ENCODE peak calls at places on chromosomes 1 and 21, in five cellular contexts. F, A, L, S and X are unnamed samples.

GRCh38 chr1:112515311-112516009 is 6.7 kb downstream of the WNT2B start:
- DNase-seq in L (peak), S (no peak), F (peak), A (no peak), X (no peak)

GRCh38 chr1:10615336-10615735 is 140.6 kb downstream of the PEX14 start:
- DNase-seq in F (no peak), L (no peak), S (no peak), A (no peak), X (no peak)

GRCh38 chr1:154358519-154358918 is 33.2 kb downstream of the ATP8B2 start:
- DNase-seq in L (no peak), F (no peak), A (no peak), S (no peak), X (no peak)

GRCh38 chr1:55654750-55655149 is 439.6 kb upstream of the USP24 start:
- DNase-seq in L (no peak), F (no peak), A (no peak), S (no peak), X (no peak)

GRCh38 chr21:41706263-41706639 is 60.6 kb downstream of the RIPK4 start:
- DNase-seq in S (no peak), L (no peak), A (no peak), F (no peak), X (no peak)

GRCh38 chr1:203268901-203269653 is 36.2 kb upstream of the BTG2 start:
- DNase-seq in S (no peak), L (peak), F (peak), A (no peak), X (peak)

GRCh38 chr1:114319480-114319879 is 165.8 kb upstream of the SYT6 start:
- DNase-seq in L (peak), F (peak), A (no peak), S (no peak), X (no peak)

GRCh38 chr1:202815120-202815519 is 4.4 kb downstream of the PCAT6 start:
- DNase-seq in L (peak), S (no peak), F (no peak), A (no peak), X (no peak)

DNA sequence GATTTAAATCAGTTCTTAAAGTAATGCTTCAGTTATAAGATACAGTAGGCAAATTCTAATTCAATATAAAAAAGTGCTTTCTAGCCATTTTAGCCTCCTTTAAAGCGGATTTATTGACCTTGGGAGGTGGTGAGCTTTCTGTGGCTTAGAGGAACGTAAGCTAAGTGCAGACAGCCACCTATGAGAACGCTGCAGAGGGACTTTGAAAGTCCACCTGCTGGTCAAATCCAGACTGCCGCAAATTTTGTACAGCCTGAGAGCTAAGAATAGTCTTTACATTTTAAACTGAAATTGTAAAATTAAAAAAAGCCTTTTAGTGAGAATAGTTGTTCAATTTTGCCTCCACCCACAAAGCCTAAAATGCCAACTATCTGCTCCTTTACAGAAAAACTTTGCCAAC is 67.0 kb upstream of the SSX2IP start:
- DNase-seq in S (no peak), F (no peak), L (no peak), A (no peak), X (no peak)
- TF ChIP-seq CTCF in S (peak), F (peak), L (no peak), A (no peak), X (peak)

DNA sequence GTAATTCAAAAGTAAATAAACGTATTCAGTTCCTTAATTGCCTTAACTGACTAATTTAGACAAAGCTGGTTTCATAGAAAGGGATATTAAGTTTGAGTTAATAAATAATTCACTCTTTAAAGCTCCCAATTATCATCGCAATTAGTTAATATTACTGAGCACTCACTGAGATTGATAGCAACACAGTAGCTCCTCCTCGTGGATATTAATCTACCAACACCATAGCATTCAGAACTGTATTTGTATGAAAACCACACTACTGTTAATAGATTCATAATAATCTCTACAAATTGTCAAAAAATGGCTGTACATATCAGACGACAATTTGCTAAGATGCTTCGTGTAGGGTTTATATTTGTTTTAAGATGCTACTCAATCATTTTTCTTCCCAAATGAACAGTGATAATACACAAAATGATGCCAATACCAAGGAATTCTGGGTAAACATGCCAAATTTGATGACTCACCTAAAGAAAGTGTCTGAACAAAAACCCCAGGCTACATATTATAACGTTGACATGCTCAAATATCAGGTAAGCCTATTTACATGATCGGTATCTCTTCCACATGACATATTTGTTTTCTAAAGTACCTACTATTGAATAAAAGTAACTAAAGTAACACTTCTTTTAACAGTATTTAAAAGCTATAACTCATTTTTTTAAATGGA is 18.8 kb upstream of the DYNLT5 start:
- DNase-seq in L (peak), F (no peak), S (no peak), A (no peak), X (no peak)
- TF ChIP-seq CTCF in L (no peak), F (no peak), S (no peak), A (no peak), X (no peak)

GRCh38 chr1:26833432-26834405 is 7.2 kb downstream of the ZDHHC18 start:
- DNase-seq in F (no peak), L (no peak), S (no peak), A (peak), X (peak)
- TF ChIP-seq CTCF in F (no peak), L (no peak), S (no peak), A (no peak), X (no peak)

GRCh38 chr1:68204965-68205630 is 27.2 kb downstream of the WLS start:
- DNase-seq in A (peak), F (no peak), S (no peak), L (no peak), X (no peak)
- TF ChIP-seq CTCF in A (peak), F (peak), S (no peak), L (no peak), X (no peak)